ENCODE peak calls at places on chromosomes 16 and 17, in ten cellular contexts. One of them, this sample, is unnamed.

GRCh38 chr17:13031718-13032350 is 14.0 kb upstream of the ELAC2 start:
- DNase-seq in choroid plexus epithelial cell: peak; percentile 67
- DNase-seq in K562: peak; percentile 60
- DNase-seq in heart left ventricle: peak; percentile 33
- DNase-seq in OCI-LY7: peak; percentile 74
- DNase-seq in upper lobe of right lung: no peak
- DNase-seq in psoas muscle: peak; percentile 44
- DNase-seq in foreskin fibroblast: peak; percentile 78
- DNase-seq in heart right ventricle: peak; percentile 22
- DNase-seq in cardiac muscle cell: peak; percentile 65
- DNase-seq in this sample: peak; percentile 72

GRCh38 chr16:54062361-54063346 is 223.9 kb downstream of the IRX3 start:
- DNase-seq in choroid plexus epithelial cell: peak; percentile 48
- DNase-seq in K562: no peak
- DNase-seq in heart left ventricle: no peak
- DNase-seq in OCI-LY7: no peak
- DNase-seq in upper lobe of right lung: no peak
- DNase-seq in psoas muscle: no peak
- DNase-seq in foreskin fibroblast: peak; percentile 15
- DNase-seq in heart right ventricle: peak; percentile 15
- DNase-seq in cardiac muscle cell: no peak
- DNase-seq in this sample: no peak

GRCh38 chr16:19095699-19096098 is 18.1 kb upstream of the ITPRIPL2 start:
- DNase-seq in choroid plexus epithelial cell: peak; percentile 65
- DNase-seq in K562: no peak
- DNase-seq in heart left ventricle: no peak
- DNase-seq in OCI-LY7: no peak
- DNase-seq in upper lobe of right lung: no peak
- DNase-seq in psoas muscle: no peak
- DNase-seq in foreskin fibroblast: no peak
- DNase-seq in heart right ventricle: no peak
- DNase-seq in cardiac muscle cell: no peak
- DNase-seq in this sample: no peak

GRCh38 chr17:83182620-83183063 is 103.2 kb downstream of the METRNL start:
- DNase-seq in choroid plexus epithelial cell: no peak
- DNase-seq in K562: no peak
- DNase-seq in heart left ventricle: no peak
- DNase-seq in OCI-LY7: no peak
- DNase-seq in upper lobe of right lung: no peak
- DNase-seq in psoas muscle: peak; percentile 41
- DNase-seq in foreskin fibroblast: no peak
- DNase-seq in heart right ventricle: no peak
- DNase-seq in cardiac muscle cell: no peak
- DNase-seq in this sample: no peak

GRCh38 chr16:87206646-87207451 is 110.3 kb downstream of the C16orf95 start:
- DNase-seq in choroid plexus epithelial cell: peak; percentile 56
- DNase-seq in K562: no peak
- DNase-seq in heart left ventricle: peak; percentile 37
- DNase-seq in OCI-LY7: no peak
- DNase-seq in upper lobe of right lung: no peak
- DNase-seq in psoas muscle: no peak
- DNase-seq in foreskin fibroblast: peak; percentile 77
- DNase-seq in heart right ventricle: no peak
- DNase-seq in cardiac muscle cell: no peak
- DNase-seq in this sample: peak; percentile 81

GRCh38 chr17:35764123-35764991 is 3.7 kb downstream of the C17orf50 start:
- DNase-seq in choroid plexus epithelial cell: peak; percentile 84
- DNase-seq in K562: peak; percentile 91
- DNase-seq in heart left ventricle: peak; percentile 84
- DNase-seq in OCI-LY7: peak; percentile 93
- DNase-seq in upper lobe of right lung: peak; percentile 95
- DNase-seq in psoas muscle: peak; percentile 90
- DNase-seq in foreskin fibroblast: peak; percentile 94
- DNase-seq in heart right ventricle: peak; percentile 81
- DNase-seq in cardiac muscle cell: peak; percentile 95
- DNase-seq in this sample: peak; percentile 72

GRCh38 chr17:12546983-12547382 is 118.7 kb upstream of the MYOCD start:
- DNase-seq in choroid plexus epithelial cell: peak; percentile 11
- DNase-seq in K562: no peak
- DNase-seq in heart left ventricle: no peak
- DNase-seq in OCI-LY7: no peak
- DNase-seq in upper lobe of right lung: no peak
- DNase-seq in psoas muscle: no peak
- DNase-seq in foreskin fibroblast: no peak
- DNase-seq in heart right ventricle: no peak
- DNase-seq in cardiac muscle cell: no peak
- DNase-seq in this sample: no peak

GRCh38 chr16:85665929-85666328 is 22.8 kb downstream of the GINS2 start:
- DNase-seq in choroid plexus epithelial cell: no peak
- DNase-seq in K562: no peak
- DNase-seq in heart left ventricle: no peak
- DNase-seq in OCI-LY7: no peak
- DNase-seq in upper lobe of right lung: no peak
- DNase-seq in psoas muscle: no peak
- DNase-seq in foreskin fibroblast: no peak
- DNase-seq in heart right ventricle: no peak
- DNase-seq in cardiac muscle cell: no peak
- DNase-seq in this sample: no peak

GRCh38 chr17:41633498-41634197 is 9.3 kb upstream of the KRT17 start:
- DNase-seq in choroid plexus epithelial cell: no peak
- DNase-seq in K562: no peak
- DNase-seq in heart left ventricle: no peak
- DNase-seq in OCI-LY7: peak; percentile 7
- DNase-seq in upper lobe of right lung: no peak
- DNase-seq in psoas muscle: no peak
- DNase-seq in foreskin fibroblast: no peak
- DNase-seq in heart right ventricle: no peak
- DNase-seq in cardiac muscle cell: no peak
- DNase-seq in this sample: no peak
- TF ChIP-seq CTCF in choroid plexus epithelial cell: no peak
- TF ChIP-seq CTCF in K562: no peak
- TF ChIP-seq CTCF in heart left ventricle: no peak
- TF ChIP-seq CTCF in OCI-LY7: no peak
- TF ChIP-seq CTCF in upper lobe of right lung: no peak
- TF ChIP-seq CTCF in psoas muscle: no peak
- TF ChIP-seq CTCF in foreskin fibroblast: no peak
- TF ChIP-seq CTCF in heart right ventricle: no peak
- TF ChIP-seq CTCF in cardiac muscle cell: no peak
- TF ChIP-seq CTCF in this sample: no peak

GRCh38 chr16:10880609-10881452 is 3.8 kb downstream of the CIITA start:
- DNase-seq in choroid plexus epithelial cell: no peak
- DNase-seq in K562: no peak
- DNase-seq in heart left ventricle: no peak
- DNase-seq in OCI-LY7: no peak
- DNase-seq in upper lobe of right lung: peak; percentile 42
- DNase-seq in psoas muscle: no peak
- DNase-seq in foreskin fibroblast: peak; percentile 21
- DNase-seq in heart right ventricle: no peak
- DNase-seq in cardiac muscle cell: no peak
- DNase-seq in this sample: no peak

GRCh38 chr16:10877472-10877946 is 507 bp downstream of the CIITA start:
- DNase-seq in choroid plexus epithelial cell: no peak
- DNase-seq in K562: no peak
- DNase-seq in heart left ventricle: no peak
- DNase-seq in OCI-LY7: peak; percentile 75
- DNase-seq in upper lobe of right lung: peak; percentile 42
- DNase-seq in psoas muscle: no peak
- DNase-seq in foreskin fibroblast: no peak
- DNase-seq in heart right ventricle: no peak
- DNase-seq in cardiac muscle cell: no peak
- DNase-seq in this sample: no peak

GRCh38 chr16:10878328-10878643 is 1.3 kb downstream of the CIITA start:
- DNase-seq in choroid plexus epithelial cell: no peak
- DNase-seq in K562: no peak
- DNase-seq in heart left ventricle: no peak
- DNase-seq in OCI-LY7: no peak
- DNase-seq in upper lobe of right lung: no peak
- DNase-seq in psoas muscle: no peak
- DNase-seq in foreskin fibroblast: no peak
- DNase-seq in heart right ventricle: no peak
- DNase-seq in cardiac muscle cell: no peak
- DNase-seq in this sample: no peak

GRCh38 chr16:10879681-10880589 is 2.9 kb downstream of the CIITA start:
- DNase-seq in choroid plexus epithelial cell: no peak
- DNase-seq in K562: no peak
- DNase-seq in heart left ventricle: no peak
- DNase-seq in OCI-LY7: no peak
- DNase-seq in upper lobe of right lung: peak; percentile 71
- DNase-seq in psoas muscle: no peak
- DNase-seq in foreskin fibroblast: no peak
- DNase-seq in heart right ventricle: no peak
- DNase-seq in cardiac muscle cell: no peak
- DNase-seq in this sample: no peak

DNA sequence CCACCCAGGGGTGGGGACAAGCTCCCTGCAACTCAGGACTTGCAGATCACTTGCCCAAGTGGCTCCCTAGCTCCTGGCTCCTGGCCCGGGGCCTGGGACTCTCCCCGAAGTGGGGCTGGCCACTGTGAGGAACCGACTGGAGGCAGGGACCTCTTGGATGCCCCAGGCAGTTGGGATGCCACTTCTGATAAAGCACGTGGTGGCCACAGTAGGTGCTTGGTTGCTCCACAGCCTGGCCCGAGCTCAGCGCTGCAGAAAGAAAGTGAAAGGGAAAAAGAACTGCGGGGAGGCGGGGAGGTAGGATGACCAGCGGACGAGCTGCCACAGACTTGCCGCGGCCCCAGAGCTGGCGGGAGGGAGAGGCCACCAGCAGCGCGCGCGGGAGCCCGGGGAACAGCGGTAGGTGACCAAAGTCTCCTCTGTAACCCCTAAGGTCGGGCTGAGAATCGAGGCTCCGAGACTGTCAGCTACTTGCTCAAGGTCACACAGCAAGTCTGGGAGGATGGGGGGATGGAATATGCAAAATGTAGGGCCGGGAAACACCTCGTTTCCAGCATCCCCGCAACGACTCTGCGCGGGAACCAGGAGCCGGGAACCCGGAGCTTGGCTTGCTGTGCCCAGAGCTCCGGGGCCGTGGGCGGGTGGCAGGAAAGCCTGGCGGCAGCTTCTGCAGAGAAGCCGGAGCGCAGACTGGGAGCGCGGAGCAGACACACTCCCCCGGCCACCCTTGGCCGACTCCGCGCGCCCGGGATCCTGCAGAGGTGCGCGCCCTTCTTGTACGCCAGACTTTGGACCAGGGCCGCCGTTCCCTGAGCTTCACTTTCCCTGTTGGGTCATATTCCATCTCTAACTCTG is 1.9 kb downstream of the CIITA start:
- DNase-seq in choroid plexus epithelial cell: peak; percentile 47
- DNase-seq in K562: no peak
- DNase-seq in heart left ventricle: peak; percentile 57
- DNase-seq in OCI-LY7: peak; percentile 49
- DNase-seq in upper lobe of right lung: peak; percentile 86
- DNase-seq in psoas muscle: peak; percentile 51
- DNase-seq in foreskin fibroblast: peak; percentile 60
- DNase-seq in heart right ventricle: no peak
- DNase-seq in cardiac muscle cell: no peak
- DNase-seq in this sample: peak; percentile 24
- H3K4me3 ChIP-seq in choroid plexus epithelial cell: peak overlapping the region; percentile 51
- H3K4me3 ChIP-seq in K562: no peak overlapping the region
- H3K4me3 ChIP-seq in heart left ventricle: peak overlapping the region; percentile 39
- H3K4me3 ChIP-seq in OCI-LY7: peak overlapping the region; percentile 87
- H3K4me3 ChIP-seq in upper lobe of right lung: peak overlapping the region; percentile 66
- H3K4me3 ChIP-seq in psoas muscle: peak overlapping the region; percentile 73
- H3K4me3 ChIP-seq in foreskin fibroblast: peak overlapping the region; percentile 54
- H3K4me3 ChIP-seq in heart right ventricle: peak overlapping the region; percentile 58
- H3K4me3 ChIP-seq in cardiac muscle cell: no peak overlapping the region
- H3K4me3 ChIP-seq in this sample: peak overlapping the region; percentile 69

DNA sequence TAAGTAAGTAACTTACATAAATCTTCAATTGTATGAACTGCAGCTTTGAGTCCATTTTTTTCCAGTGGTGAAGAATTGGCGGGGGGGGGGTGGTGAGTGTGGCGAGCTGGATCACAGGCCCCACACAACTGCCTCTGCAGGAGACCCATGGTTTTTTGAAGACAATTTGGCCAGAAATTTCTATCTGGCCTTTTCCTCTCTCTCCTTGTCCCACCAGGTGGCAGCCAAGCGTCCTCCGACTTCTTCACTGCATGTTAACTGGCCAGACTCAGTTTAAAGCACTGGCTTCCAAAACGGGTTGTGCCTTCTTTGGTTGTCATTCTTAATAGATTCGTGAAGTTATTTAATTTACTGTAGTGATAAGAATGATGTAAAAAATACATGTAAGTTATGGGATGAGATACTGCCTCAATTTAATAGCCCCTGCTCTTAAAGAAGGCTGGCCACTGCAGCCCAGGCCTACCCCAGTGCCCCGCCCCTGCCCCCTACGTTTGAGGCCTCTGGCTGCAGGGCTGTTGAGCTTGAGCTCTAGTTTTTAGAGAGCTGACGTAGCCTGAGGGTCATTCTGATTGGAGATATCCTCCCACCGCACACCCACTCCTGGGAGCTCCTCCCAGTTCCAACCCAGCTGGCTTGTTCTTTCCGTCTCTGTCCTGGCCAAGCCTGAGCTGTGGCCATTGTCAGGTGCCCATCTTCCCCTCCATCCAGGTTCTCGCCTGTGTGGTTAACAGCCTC is 36.4 kb downstream of the AKAP1 start:
- DNase-seq in choroid plexus epithelial cell: peak; percentile 73
- DNase-seq in K562: peak; percentile 64
- DNase-seq in heart left ventricle: no peak
- DNase-seq in OCI-LY7: peak; percentile 54
- DNase-seq in upper lobe of right lung: no peak
- DNase-seq in psoas muscle: no peak
- DNase-seq in foreskin fibroblast: peak; percentile 64
- DNase-seq in heart right ventricle: peak; percentile 29
- DNase-seq in cardiac muscle cell: peak; percentile 65
- DNase-seq in this sample: peak; percentile 42
- TF ChIP-seq CTCF in choroid plexus epithelial cell: peak; percentile 86
- TF ChIP-seq CTCF in K562: peak; percentile 75
- TF ChIP-seq CTCF in heart left ventricle: peak; percentile 21
- TF ChIP-seq CTCF in OCI-LY7: peak; percentile 74
- TF ChIP-seq CTCF in upper lobe of right lung: peak; percentile 25
- TF ChIP-seq CTCF in psoas muscle: peak; percentile 44
- TF ChIP-seq CTCF in foreskin fibroblast: peak; percentile 62
- TF ChIP-seq CTCF in heart right ventricle: peak; percentile 48
- TF ChIP-seq CTCF in cardiac muscle cell: peak; percentile 73
- TF ChIP-seq CTCF in this sample: peak; percentile 68

GRCh38 chr16:979859-980594 is 1.5 kb upstream of the SOX8 start:
- DNase-seq in choroid plexus epithelial cell: no peak
- DNase-seq in K562: no peak
- DNase-seq in heart left ventricle: no peak
- DNase-seq in OCI-LY7: peak; percentile 29
- DNase-seq in upper lobe of right lung: no peak
- DNase-seq in psoas muscle: no peak
- DNase-seq in foreskin fibroblast: no peak
- DNase-seq in heart right ventricle: no peak
- DNase-seq in cardiac muscle cell: peak; percentile 23
- DNase-seq in this sample: no peak

GRCh38 chr16:982152-983043 is 828 bp downstream of the SOX8 start:
- DNase-seq in choroid plexus epithelial cell: no peak
- DNase-seq in K562: no peak
- DNase-seq in heart left ventricle: no peak
- DNase-seq in OCI-LY7: no peak
- DNase-seq in upper lobe of right lung: no peak
- DNase-seq in psoas muscle: no peak
- DNase-seq in foreskin fibroblast: peak; percentile 45
- DNase-seq in heart right ventricle: no peak
- DNase-seq in cardiac muscle cell: peak; percentile 59
- DNase-seq in this sample: no peak

GRCh38 chr16:981695-982151 is at the start of gene SOX8:
- DNase-seq in choroid plexus epithelial cell: no peak
- DNase-seq in K562: no peak
- DNase-seq in heart left ventricle: no peak
- DNase-seq in OCI-LY7: no peak
- DNase-seq in upper lobe of right lung: no peak
- DNase-seq in psoas muscle: no peak
- DNase-seq in foreskin fibroblast: peak; percentile 56
- DNase-seq in heart right ventricle: no peak
- DNase-seq in cardiac muscle cell: peak; percentile 82
- DNase-seq in this sample: no peak

GRCh38 chr16:979106-979505 is 2.5 kb upstream of the SOX8 start:
- DNase-seq in choroid plexus epithelial cell: no peak
- DNase-seq in K562: no peak
- DNase-seq in heart left ventricle: no peak
- DNase-seq in OCI-LY7: no peak
- DNase-seq in upper lobe of right lung: no peak
- DNase-seq in psoas muscle: no peak
- DNase-seq in foreskin fibroblast: no peak
- DNase-seq in heart right ventricle: no peak
- DNase-seq in cardiac muscle cell: no peak
- DNase-seq in this sample: no peak

GRCh38 chr16:980595-980854 is 1.0 kb upstream of the SOX8 start:
- DNase-seq in choroid plexus epithelial cell: no peak
- DNase-seq in K562: no peak
- DNase-seq in heart left ventricle: no peak
- DNase-seq in OCI-LY7: no peak
- DNase-seq in upper lobe of right lung: no peak
- DNase-seq in psoas muscle: no peak
- DNase-seq in foreskin fibroblast: peak; percentile 37
- DNase-seq in heart right ventricle: no peak
- DNase-seq in cardiac muscle cell: no peak
- DNase-seq in this sample: no peak
- H3K4me3 ChIP-seq in choroid plexus epithelial cell: no peak overlapping the region
- H3K4me3 ChIP-seq in K562: no peak overlapping the region
- H3K4me3 ChIP-seq in heart left ventricle: peak overlapping the region; percentile 38
- H3K4me3 ChIP-seq in OCI-LY7: peak overlapping the region; percentile 47
- H3K4me3 ChIP-seq in upper lobe of right lung: peak overlapping the region; percentile 43
- H3K4me3 ChIP-seq in psoas muscle: peak overlapping the region; percentile 61
- H3K4me3 ChIP-seq in foreskin fibroblast: no peak overlapping the region
- H3K4me3 ChIP-seq in heart right ventricle: peak overlapping the region; percentile 55
- H3K4me3 ChIP-seq in cardiac muscle cell: peak overlapping the region; percentile 46
- H3K4me3 ChIP-seq in this sample: peak overlapping the region; percentile 17